ENCODE peak calls at places on chromosome 13, in eight cellular contexts. One of them, this sample, is unnamed. For H3K9me3, the result is how much of the 10 kb centered on the place peaks cover.

GRCh38 chr13:99467764-99468163 is 33.5 kb upstream of the TM9SF2 start:
- DNase-seq in adrenal gland: no peak
- DNase-seq in stomach: no peak
- DNase-seq in PC-3: peak
- DNase-seq in IMR-90: peak
- DNase-seq in ascending aorta: no peak
- DNase-seq in neural progenitor cell: no peak
- DNase-seq in heart left ventricle: no peak
- DNase-seq in this sample: no peak

GRCh38 chr13:100388923-100389322 is 199.7 kb downstream of the GGACT start:
- DNase-seq in adrenal gland: no peak
- DNase-seq in PC-3: no peak
- DNase-seq in heart left ventricle: no peak
- DNase-seq in stomach: no peak
- DNase-seq in IMR-90: no peak
- DNase-seq in ascending aorta: no peak
- DNase-seq in neural progenitor cell: no peak
- DNase-seq in this sample: no peak

GRCh38 chr13:26708007-26708297 is 52.6 kb downstream of the GPR12 start:
- DNase-seq in stomach: no peak
- DNase-seq in heart left ventricle: no peak
- DNase-seq in adrenal gland: no peak
- DNase-seq in PC-3: no peak
- DNase-seq in ascending aorta: no peak
- DNase-seq in neural progenitor cell: no peak
- DNase-seq in IMR-90: no peak
- DNase-seq in this sample: no peak

GRCh38 chr13:103000157-103000556 is 66.1 kb downstream of the SLC10A2 start:
- DNase-seq in IMR-90: no peak
- DNase-seq in PC-3: no peak
- DNase-seq in neural progenitor cell: no peak
- DNase-seq in adrenal gland: no peak
- DNase-seq in ascending aorta: no peak
- DNase-seq in stomach: no peak
- DNase-seq in heart left ventricle: no peak
- DNase-seq in this sample: no peak

GRCh38 chr13:46170268-46170667 is 11.7 kb downstream of the LCP1 start:
- DNase-seq in ascending aorta: no peak
- DNase-seq in IMR-90: no peak
- DNase-seq in adrenal gland: no peak
- DNase-seq in neural progenitor cell: no peak
- DNase-seq in heart left ventricle: no peak
- DNase-seq in PC-3: no peak
- DNase-seq in stomach: peak
- DNase-seq in this sample: no peak

GRCh38 chr13:108220042-108220441 is 1.9 kb downstream of the ABHD13 start:
- DNase-seq in heart left ventricle: no peak
- DNase-seq in PC-3: peak
- DNase-seq in stomach: peak
- DNase-seq in adrenal gland: no peak
- DNase-seq in ascending aorta: no peak
- DNase-seq in neural progenitor cell: no peak
- DNase-seq in IMR-90: no peak
- DNase-seq in this sample: peak

GRCh38 chr13:102402292-102402691 is 444 bp upstream of the FGF14 start:
- DNase-seq in PC-3: no peak
- DNase-seq in IMR-90: peak
- DNase-seq in heart left ventricle: peak
- DNase-seq in adrenal gland: no peak
- DNase-seq in stomach: no peak
- DNase-seq in ascending aorta: peak
- DNase-seq in neural progenitor cell: peak
- DNase-seq in this sample: peak

GRCh38 chr13:30364876-30365275 is 57.4 kb upstream of the UBE2L5 start:
- DNase-seq in IMR-90: peak
- DNase-seq in neural progenitor cell: no peak
- DNase-seq in heart left ventricle: peak
- DNase-seq in PC-3: no peak
- DNase-seq in ascending aorta: no peak
- DNase-seq in stomach: no peak
- DNase-seq in adrenal gland: no peak
- DNase-seq in this sample: no peak

GRCh38 chr13:91155512-91156114 is 191.9 kb upstream of the MIR17HG start:
- DNase-seq in IMR-90: no peak
- DNase-seq in stomach: no peak
- DNase-seq in PC-3: peak
- DNase-seq in neural progenitor cell: no peak
- DNase-seq in heart left ventricle: no peak
- DNase-seq in adrenal gland: no peak
- DNase-seq in ascending aorta: no peak
- DNase-seq in this sample: no peak

GRCh38 chr13:25032160-25032559 is 63.8 kb upstream of the PABPC3 start:
- DNase-seq in stomach: no peak
- DNase-seq in ascending aorta: no peak
- DNase-seq in neural progenitor cell: no peak
- DNase-seq in IMR-90: no peak
- DNase-seq in PC-3: no peak
- DNase-seq in heart left ventricle: no peak
- DNase-seq in adrenal gland: no peak
- DNase-seq in this sample: no peak

GRCh38 chr13:111460548-111461444 is 140.4 kb downstream of the TEX29 start:
- DNase-seq in adrenal gland: peak
- DNase-seq in IMR-90: peak
- DNase-seq in ascending aorta: no peak
- DNase-seq in stomach: no peak
- DNase-seq in PC-3: peak
- DNase-seq in heart left ventricle: peak
- DNase-seq in neural progenitor cell: peak
- DNase-seq in this sample: peak

GRCh38 chr13:113539822-113540221 is 44.7 kb upstream of the TFDP1 start:
- DNase-seq in adrenal gland: no peak
- DNase-seq in IMR-90: no peak
- DNase-seq in PC-3: no peak
- DNase-seq in neural progenitor cell: no peak
- DNase-seq in stomach: no peak
- DNase-seq in ascending aorta: no peak
- DNase-seq in heart left ventricle: no peak
- DNase-seq in this sample: no peak

GRCh38 chr13:106033634-106034033 is 501.8 kb downstream of the EFNB2 start:
- DNase-seq in PC-3: peak
- DNase-seq in heart left ventricle: no peak
- DNase-seq in neural progenitor cell: no peak
- DNase-seq in IMR-90: peak
- DNase-seq in ascending aorta: no peak
- DNase-seq in adrenal gland: no peak
- DNase-seq in stomach: no peak
- DNase-seq in this sample: no peak

GRCh38 chr13:44758595-44759221 is 182.6 kb upstream of the TSC22D1 start:
- DNase-seq in adrenal gland: no peak
- DNase-seq in heart left ventricle: no peak
- DNase-seq in neural progenitor cell: no peak
- DNase-seq in IMR-90: peak
- DNase-seq in ascending aorta: no peak
- DNase-seq in stomach: no peak
- DNase-seq in PC-3: peak
- DNase-seq in this sample: peak

DNA sequence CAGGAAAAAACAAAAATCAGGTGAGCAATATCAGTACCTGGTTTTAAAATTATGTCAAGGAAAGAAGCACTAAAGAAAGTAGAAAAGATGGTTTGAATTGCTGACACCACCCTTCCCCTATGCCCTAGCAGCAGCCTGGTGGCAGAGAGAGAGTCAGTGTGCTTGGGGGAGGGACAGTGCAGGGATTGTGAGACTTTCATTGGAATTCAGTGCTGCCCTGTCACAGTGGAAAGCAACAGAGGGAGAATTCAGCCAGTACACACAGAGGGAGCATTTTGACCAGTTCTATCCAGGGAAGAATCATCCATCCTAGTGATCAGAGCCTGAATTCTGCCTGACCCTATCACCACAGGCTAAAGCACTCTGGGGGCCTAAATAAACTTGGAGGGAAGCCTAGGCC is 222.4 kb upstream of the PCDH17 start:
- DNase-seq in IMR-90: no peak
- DNase-seq in PC-3: no peak
- DNase-seq in stomach: no peak
- DNase-seq in ascending aorta: no peak
- DNase-seq in heart left ventricle: no peak
- DNase-seq in neural progenitor cell: peak
- DNase-seq in adrenal gland: no peak
- DNase-seq in this sample: no peak
- H3K9me3 ChIP-seq in IMR-90: under half
- H3K9me3 ChIP-seq in PC-3: under half
- H3K9me3 ChIP-seq in stomach: under half
- H3K9me3 ChIP-seq in ascending aorta: under half
- H3K9me3 ChIP-seq in heart left ventricle: under half
- H3K9me3 ChIP-seq in neural progenitor cell: under half
- H3K9me3 ChIP-seq in adrenal gland: under half
- H3K9me3 ChIP-seq in this sample: under half

DNA sequence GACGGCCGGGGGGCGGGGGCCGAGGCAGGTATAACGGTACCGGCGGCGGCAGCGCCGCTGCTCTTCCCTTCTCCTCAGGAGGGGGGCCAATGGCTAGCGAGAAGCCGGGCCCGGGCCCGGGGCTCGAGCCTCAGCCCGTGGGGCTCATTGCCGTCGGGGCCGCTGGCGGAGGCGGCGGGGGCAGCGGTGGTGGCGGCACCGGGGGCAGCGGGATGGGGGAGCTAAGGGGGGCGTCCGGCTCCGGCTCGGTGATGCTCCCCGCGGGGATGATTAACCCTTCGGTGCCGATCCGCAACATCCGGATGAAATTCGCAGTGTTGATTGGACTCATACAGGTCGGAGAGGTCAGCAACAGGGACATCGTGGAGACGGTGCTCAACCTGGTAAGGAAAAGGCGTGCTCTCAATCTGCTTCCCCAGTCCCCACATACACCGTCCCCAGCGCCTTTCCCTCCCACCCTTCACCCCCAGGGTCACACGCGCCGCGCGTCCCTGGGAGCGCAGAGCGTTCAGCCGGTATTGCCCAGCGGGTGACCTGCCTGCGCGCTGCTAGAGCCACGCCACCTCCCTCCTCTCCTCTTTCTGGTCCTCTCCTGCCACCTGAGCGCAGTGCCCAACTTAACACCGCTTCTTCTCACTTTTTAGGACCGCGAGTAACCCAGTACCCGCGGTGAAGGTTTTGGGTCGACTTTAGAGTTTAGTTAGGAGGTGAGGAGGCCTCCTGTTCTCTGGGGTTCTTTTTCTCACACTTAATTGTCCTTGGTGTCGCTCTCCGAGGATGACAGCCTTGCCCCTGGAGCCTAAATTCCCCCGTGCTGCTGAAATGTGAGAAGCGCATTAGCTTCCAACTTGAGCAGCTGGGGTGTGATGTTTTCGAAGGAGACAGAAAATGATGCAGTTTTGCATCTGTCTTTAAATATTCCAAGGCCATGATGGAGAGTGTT is 933 bp downstream of the NBEA start:
- DNase-seq in heart left ventricle: peak
- DNase-seq in stomach: peak
- DNase-seq in IMR-90: no peak
- DNase-seq in adrenal gland: peak
- DNase-seq in ascending aorta: peak
- DNase-seq in neural progenitor cell: peak
- DNase-seq in PC-3: peak
- DNase-seq in this sample: peak
- TF ChIP-seq CTCF in heart left ventricle: no peak
- TF ChIP-seq CTCF in stomach: no peak
- TF ChIP-seq CTCF in IMR-90: no peak
- TF ChIP-seq CTCF in adrenal gland: no peak
- TF ChIP-seq CTCF in ascending aorta: no peak
- TF ChIP-seq CTCF in neural progenitor cell: no peak
- TF ChIP-seq CTCF in PC-3: peak
- TF ChIP-seq CTCF in this sample: no peak

GRCh38 chr13:104357174-104357573 is 1291.0 kb upstream of the SLC10A2 start:
- DNase-seq in stomach: no peak
- DNase-seq in IMR-90: no peak
- DNase-seq in heart left ventricle: no peak
- DNase-seq in adrenal gland: no peak
- DNase-seq in neural progenitor cell: peak
- DNase-seq in ascending aorta: no peak
- DNase-seq in PC-3: no peak
- DNase-seq in this sample: no peak

DNA sequence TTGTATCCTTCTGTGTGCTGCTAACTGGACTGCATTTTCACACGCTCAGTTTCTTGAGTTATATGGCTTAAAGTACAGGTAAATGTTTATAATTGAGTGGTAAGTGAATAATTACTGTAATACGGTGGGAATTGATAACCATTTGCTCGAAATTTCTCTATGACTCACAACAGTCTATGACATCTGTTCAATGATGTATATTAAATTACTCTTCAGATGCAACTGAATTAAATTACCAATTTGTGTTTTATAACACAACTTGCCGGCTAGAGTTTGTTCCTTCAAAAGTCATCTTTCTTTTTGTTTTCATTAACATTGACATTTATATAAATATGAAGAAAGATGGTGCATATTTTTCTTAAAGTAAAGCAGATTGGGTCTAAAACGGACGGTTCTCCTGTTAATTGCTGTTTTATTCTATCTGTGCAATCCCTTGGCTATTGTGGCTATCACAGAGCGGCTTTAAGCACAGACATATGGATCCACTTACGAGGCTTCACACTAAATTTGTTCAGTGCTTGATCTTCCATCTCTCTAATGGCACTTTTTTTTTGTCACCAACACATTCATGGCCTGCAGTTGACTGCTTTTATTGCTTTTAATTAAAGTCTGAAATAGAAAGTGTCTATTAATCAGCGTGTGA is 1291.6 kb upstream of the SLC10A2 start:
- DNase-seq in IMR-90: no peak
- DNase-seq in neural progenitor cell: no peak
- DNase-seq in ascending aorta: no peak
- DNase-seq in stomach: no peak
- DNase-seq in PC-3: no peak
- DNase-seq in heart left ventricle: no peak
- DNase-seq in adrenal gland: no peak
- DNase-seq in this sample: no peak
- H3K9me3 ChIP-seq in IMR-90: under half
- H3K9me3 ChIP-seq in neural progenitor cell: under half
- H3K9me3 ChIP-seq in ascending aorta: under half
- H3K9me3 ChIP-seq in stomach: under half
- H3K9me3 ChIP-seq in PC-3: under half
- H3K9me3 ChIP-seq in heart left ventricle: under half
- H3K9me3 ChIP-seq in adrenal gland: under half
- H3K9me3 ChIP-seq in this sample: under half

DNA sequence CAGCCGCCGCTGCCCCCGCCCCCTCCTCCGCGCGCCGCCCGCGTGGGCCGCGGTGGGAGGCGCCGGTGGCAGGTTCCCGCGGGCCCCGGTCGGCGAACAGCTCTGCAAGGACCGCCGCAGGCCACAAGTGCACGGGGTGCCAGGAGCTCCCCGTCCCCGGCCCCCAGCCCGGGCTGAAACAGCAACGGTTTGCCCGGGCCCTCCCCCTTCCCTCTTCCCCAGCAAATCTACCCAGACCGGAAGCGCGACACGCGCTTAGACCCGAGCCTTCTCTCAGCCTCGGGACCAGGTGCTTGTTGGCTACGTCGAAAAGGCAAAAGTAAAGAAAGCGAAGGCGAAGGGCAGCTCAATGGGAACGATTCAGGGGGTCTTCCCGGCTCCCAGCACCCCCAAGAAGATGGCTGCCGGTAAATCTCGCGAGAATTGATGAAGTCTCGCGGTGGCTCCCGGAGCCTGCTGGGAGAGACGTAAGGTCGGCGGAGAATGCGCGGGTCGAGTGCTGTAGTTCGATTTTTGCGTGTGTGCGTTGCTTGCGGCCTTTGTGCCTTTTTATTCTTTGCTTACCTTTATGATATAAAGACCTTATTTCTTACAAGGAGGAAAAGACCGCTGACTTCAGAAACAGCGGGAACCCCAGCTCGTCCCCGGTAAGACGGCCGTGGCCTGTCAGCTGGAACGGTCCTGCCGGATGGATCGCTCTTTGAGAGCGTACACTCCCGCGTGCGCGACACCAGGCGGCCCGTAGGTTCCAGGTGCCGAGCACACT is at the start of gene RBM26:
- DNase-seq in stomach: peak
- DNase-seq in neural progenitor cell: peak
- DNase-seq in ascending aorta: peak
- DNase-seq in IMR-90: peak
- DNase-seq in adrenal gland: peak
- DNase-seq in heart left ventricle: peak
- DNase-seq in PC-3: peak
- DNase-seq in this sample: peak
- TF ChIP-seq CTCF in stomach: peak
- TF ChIP-seq CTCF in neural progenitor cell: peak
- TF ChIP-seq CTCF in ascending aorta: no peak
- TF ChIP-seq CTCF in IMR-90: no peak
- TF ChIP-seq CTCF in adrenal gland: no peak
- TF ChIP-seq CTCF in heart left ventricle: no peak
- TF ChIP-seq CTCF in PC-3: no peak
- TF ChIP-seq CTCF in this sample: peak